ENCODE peak calls at places on chromosomes 5 and 9, in eight cellular contexts. One of them, this sample, is unnamed.
A peak's percentile ranks its signal among the peaks of the same experiment; 100 is the strongest.

GRCh38 chr9:36872641-36873040 is 161.4 kb downstream of the PAX5 start:
- DNase-seq in fibroblast of the aortic adventitia: no peak
- DNase-seq in EL: no peak
- DNase-seq in lower lobe of right lung: no peak
- DNase-seq in endothelial cell: no peak
- DNase-seq in NCI-H1105: no peak
- DNase-seq in heart left ventricle: no peak
- DNase-seq in HuH-7: no peak
- DNase-seq in this sample: no peak

GRCh38 chr9:121852646-121853616 is 201.5 kb downstream of the DAB2IP start:
- DNase-seq in fibroblast of the aortic adventitia: peak; percentile 78
- DNase-seq in EL: no peak
- DNase-seq in lower lobe of right lung: no peak
- DNase-seq in endothelial cell: no peak
- DNase-seq in NCI-H1105: no peak
- DNase-seq in heart left ventricle: peak; percentile 77
- DNase-seq in HuH-7: no peak
- DNase-seq in this sample: no peak

GRCh38 chr9:113475031-113475430 is 11.5 kb downstream of the RGS3 start:
- DNase-seq in fibroblast of the aortic adventitia: no peak
- DNase-seq in EL: no peak
- DNase-seq in lower lobe of right lung: no peak
- DNase-seq in endothelial cell: no peak
- DNase-seq in NCI-H1105: no peak
- DNase-seq in heart left ventricle: no peak
- DNase-seq in HuH-7: no peak
- DNase-seq in this sample: no peak

GRCh38 chr9:4334439-4334838 is 34.6 kb upstream of the GLIS3 start:
- DNase-seq in fibroblast of the aortic adventitia: no peak
- DNase-seq in EL: no peak
- DNase-seq in lower lobe of right lung: peak; percentile 78
- DNase-seq in endothelial cell: peak; percentile 12
- DNase-seq in NCI-H1105: peak; percentile 53
- DNase-seq in heart left ventricle: peak; percentile 66
- DNase-seq in HuH-7: no peak
- DNase-seq in this sample: no peak

GRCh38 chr5:150540042-150540441 is 32.1 kb downstream of the NDST1 start:
- DNase-seq in fibroblast of the aortic adventitia: no peak
- DNase-seq in EL: no peak
- DNase-seq in lower lobe of right lung: no peak
- DNase-seq in endothelial cell: no peak
- DNase-seq in NCI-H1105: no peak
- DNase-seq in heart left ventricle: no peak
- DNase-seq in HuH-7: no peak
- DNase-seq in this sample: no peak

GRCh38 chr9:21711504-21711903 is 90.9 kb upstream of the MTAP start:
- DNase-seq in fibroblast of the aortic adventitia: no peak
- DNase-seq in EL: no peak
- DNase-seq in lower lobe of right lung: no peak
- DNase-seq in endothelial cell: no peak
- DNase-seq in NCI-H1105: no peak
- DNase-seq in heart left ventricle: no peak
- DNase-seq in HuH-7: no peak
- DNase-seq in this sample: no peak

GRCh38 chr9:79357620-79358019 is 214.1 kb upstream of the TLE4 start:
- DNase-seq in fibroblast of the aortic adventitia: no peak
- DNase-seq in EL: no peak
- DNase-seq in lower lobe of right lung: peak; percentile 55
- DNase-seq in endothelial cell: no peak
- DNase-seq in NCI-H1105: no peak
- DNase-seq in heart left ventricle: peak; percentile 41
- DNase-seq in HuH-7: no peak
- DNase-seq in this sample: no peak

GRCh38 chr9:123814526-123814925 is 115.4 kb downstream of the DENND1A start:
- DNase-seq in fibroblast of the aortic adventitia: no peak
- DNase-seq in EL: no peak
- DNase-seq in lower lobe of right lung: no peak
- DNase-seq in endothelial cell: no peak
- DNase-seq in NCI-H1105: no peak
- DNase-seq in heart left ventricle: no peak
- DNase-seq in HuH-7: no peak
- DNase-seq in this sample: no peak

GRCh38 chr5:121698690-121699089 is 153.0 kb upstream of the FTMT start:
- DNase-seq in fibroblast of the aortic adventitia: no peak
- DNase-seq in EL: no peak
- DNase-seq in lower lobe of right lung: no peak
- DNase-seq in endothelial cell: no peak
- DNase-seq in NCI-H1105: no peak
- DNase-seq in heart left ventricle: no peak
- DNase-seq in HuH-7: no peak
- DNase-seq in this sample: no peak